ENCODE peak calls at places on chromosomes 13 and 19, in nine cellular contexts. R is germinal center, V is nucleus accumbens, X is C1 segment of cervical spinal cord, B is T-helper 2 cell, Z is astrocyte of the cerebellum, D is NCI-H1105, E is T-helper 9 cell, F is adipocyte. L is an unnamed sample.

GRCh38 chr13:99151516-99151915 is 49.1 kb upstream of the UBAC2 start:
- DNase-seq in D (no peak), B (peak), E (no peak), V (no peak), X (no peak), F (peak), R (no peak), Z (peak), L (no peak)

GRCh38 chr19:4914736-4915501 is 5.6 kb downstream of the UHRF1 start:
- DNase-seq in E (peak), B (peak), F (peak), Z (no peak), D (no peak), X (no peak), V (no peak), R (no peak), L (no peak)

GRCh38 chr13:84303035-84303434 is 420.8 kb upstream of the SLITRK1 start:
- DNase-seq in V (no peak), D (no peak), Z (no peak), F (no peak), X (no peak), E (no peak), R (no peak), B (no peak), L (no peak)

GRCh38 chr13:73268306-73268705 is 209.5 kb downstream of the KLF5 start:
- DNase-seq in V (no peak), R (no peak), D (no peak), Z (no peak), B (no peak), F (peak), E (no peak), X (no peak), L (no peak)

GRCh38 chr19:8302734-8303133 is 5.4 kb downstream of the CD320 start:
- DNase-seq in V (no peak), X (no peak), F (no peak), R (no peak), E (no peak), B (no peak), D (no peak), Z (no peak), L (no peak)

GRCh38 chr13:30569901-30570576 is 47.7 kb upstream of the USPL1 start:
- DNase-seq in D (no peak), E (no peak), R (no peak), B (no peak), F (peak), V (no peak), X (peak), Z (peak), L (no peak)

GRCh38 chr19:28990522-28990921 is 222.4 kb downstream of the UQCRFS1 start:
- DNase-seq in B (no peak), E (no peak), Z (no peak), R (no peak), X (peak), F (no peak), V (no peak), D (no peak), L (no peak)

GRCh38 chr19:29001006-29001921 is 211.7 kb downstream of the UQCRFS1 start:
- DNase-seq in V (no peak), X (peak), R (no peak), E (no peak), D (no peak), B (no peak), Z (no peak), F (peak), L (no peak)

GRCh38 chr13:111058796-111059506 is 56.2 kb upstream of the ARHGEF7 start:
- DNase-seq in V (no peak), D (no peak), B (no peak), E (no peak), R (no peak), F (no peak), X (no peak), Z (no peak), L (no peak)

GRCh38 chr19:19533826-19534225 is 4.2 kb upstream of the CILP2 start:
- DNase-seq in V (no peak), D (no peak), X (no peak), Z (no peak), R (no peak), F (no peak), E (no peak), B (no peak), L (no peak)

GRCh38 chr19:3687774-3688706 is 12.2 kb downstream of the PIP5K1C start:
- DNase-seq in F (no peak), D (no peak), B (peak), Z (no peak), V (no peak), R (peak), E (peak), X (no peak), L (no peak)

GRCh38 chr13:51518847-51519246 is 65.4 kb upstream of the WDFY2 start:
- DNase-seq in E (no peak), Z (no peak), R (no peak), B (peak), F (peak), X (no peak), D (no peak), V (no peak), L (no peak)

GRCh38 chr19:58304748-58305064 is 471 bp upstream of the ERVK3-1 start:
- DNase-seq in Z (no peak), E (no peak), V (no peak), R (no peak), F (no peak), B (no peak), D (no peak), X (no peak), L (no peak)

GRCh38 chr19:43713208-43713607 is 2.7 kb upstream of the IRGC start:
- DNase-seq in F (no peak), X (no peak), V (no peak), R (no peak), D (no peak), E (no peak), B (no peak), Z (no peak), L (no peak)

GRCh38 chr19:18898081-18898532 is 2.1 kb upstream of the CERS1 start:
- DNase-seq in X (peak), Z (no peak), R (no peak), F (no peak), E (no peak), D (no peak), B (no peak), V (no peak), L (no peak)

GRCh38 chr19:19062454-19063182 is 1.2 kb upstream of the SLC25A42 start:
- DNase-seq in B (no peak), X (no peak), V (peak), E (no peak), F (peak), Z (no peak), D (no peak), R (no peak), L (no peak)

GRCh38 chr19:890831-891230 is 2.2 kb downstream of the MED16 start:
- DNase-seq in Z (no peak), R (no peak), F (no peak), V (no peak), B (no peak), E (no peak), X (no peak), D (no peak), L (no peak)

GRCh38 chr19:43625918-43626579 is 6.6 kb upstream of the ZNF428 start:
- DNase-seq in R (peak), B (no peak), E (no peak), X (no peak), F (no peak), Z (no peak), D (no peak), V (no peak), L (no peak)

GRCh38 chr13:37715606-37716015 is 117.0 kb upstream of the POSTN start:
- DNase-seq in D (no peak), F (peak), E (no peak), V (no peak), X (no peak), R (no peak), Z (peak), B (no peak), L (no peak)

GRCh38 chr19:19670070-19670551 is 1.5 kb downstream of the ZNF101 start:
- DNase-seq in E (no peak), B (no peak), D (no peak), R (no peak), F (no peak), Z (no peak), V (no peak), X (no peak), L (no peak)

GRCh38 chr13:50016421-50016820 is 1.2 kb downstream of the KCNRG start:
- DNase-seq in X (no peak), D (no peak), E (no peak), V (no peak), F (peak), R (no peak), Z (no peak), B (no peak), L (no peak)

GRCh38 chr13:100513987-100514670 is 74.5 kb downstream of the GGACT start:
- DNase-seq in Z (no peak), V (no peak), F (no peak), E (no peak), D (no peak), B (no peak), X (no peak), R (no peak), L (peak)